ENCODE peak calls at places on chromosomes 1 and 21, in six cellular contexts. One of them, this sample, is unnamed.

GRCh38 chr1:169945171-169945570 is 51.5 kb upstream of the SCYL3 start:
- DNase-seq in prostate gland: no peak
- DNase-seq in body of pancreas: no peak
- DNase-seq in uterus: no peak
- DNase-seq in tibial nerve: no peak
- DNase-seq in sigmoid colon: peak
- DNase-seq in this sample: no peak

GRCh38 chr1:12067900-12068821 is 5.1 kb downstream of the TNFRSF8 start:
- DNase-seq in sigmoid colon: no peak
- DNase-seq in uterus: no peak
- DNase-seq in body of pancreas: no peak
- DNase-seq in tibial nerve: no peak
- DNase-seq in prostate gland: no peak
- DNase-seq in this sample: no peak

GRCh38 chr1:223716302-223716862 is 4.0 kb downstream of the CAPN2 start:
- DNase-seq in tibial nerve: no peak
- DNase-seq in body of pancreas: no peak
- DNase-seq in sigmoid colon: no peak
- DNase-seq in prostate gland: no peak
- DNase-seq in uterus: no peak
- DNase-seq in this sample: no peak

GRCh38 chr1:218718977-218719376 is 373.8 kb downstream of the TGFB2 start:
- DNase-seq in tibial nerve: no peak
- DNase-seq in sigmoid colon: no peak
- DNase-seq in uterus: no peak
- DNase-seq in body of pancreas: no peak
- DNase-seq in prostate gland: no peak
- DNase-seq in this sample: no peak

GRCh38 chr1:217924924-217925323 is 293.8 kb downstream of the SPATA17 start:
- DNase-seq in uterus: no peak
- DNase-seq in body of pancreas: no peak
- DNase-seq in prostate gland: no peak
- DNase-seq in sigmoid colon: no peak
- DNase-seq in tibial nerve: no peak
- DNase-seq in this sample: no peak

GRCh38 chr1:179365342-179366092 is at the start of gene AXDND1:
- DNase-seq in uterus: peak
- DNase-seq in tibial nerve: peak
- DNase-seq in body of pancreas: peak
- DNase-seq in sigmoid colon: peak
- DNase-seq in prostate gland: peak
- DNase-seq in this sample: peak

GRCh38 chr1:68145418-68146126 is 86.8 kb downstream of the WLS start:
- DNase-seq in tibial nerve: no peak
- DNase-seq in prostate gland: peak
- DNase-seq in sigmoid colon: no peak
- DNase-seq in uterus: no peak
- DNase-seq in body of pancreas: peak
- DNase-seq in this sample: no peak

GRCh38 chr1:8040586-8040985 is 14.5 kb upstream of the ERRFI1 start:
- DNase-seq in uterus: peak
- DNase-seq in body of pancreas: peak
- DNase-seq in tibial nerve: peak
- DNase-seq in sigmoid colon: peak
- DNase-seq in prostate gland: peak
- DNase-seq in this sample: peak

GRCh38 chr21:32494946-32495703 is 82.6 kb downstream of the EVA1C start:
- DNase-seq in prostate gland: peak
- DNase-seq in tibial nerve: no peak
- DNase-seq in uterus: peak
- DNase-seq in body of pancreas: no peak
- DNase-seq in sigmoid colon: peak
- DNase-seq in this sample: no peak

GRCh38 chr1:218865591-218865990 is 308.1 kb upstream of the LYPLAL1 start:
- DNase-seq in uterus: no peak
- DNase-seq in body of pancreas: no peak
- DNase-seq in prostate gland: no peak
- DNase-seq in sigmoid colon: no peak
- DNase-seq in tibial nerve: no peak
- DNase-seq in this sample: no peak

GRCh38 chr1:192575499-192576189 is at the start of gene RGS1:
- DNase-seq in tibial nerve: no peak
- DNase-seq in sigmoid colon: peak
- DNase-seq in uterus: no peak
- DNase-seq in prostate gland: no peak
- DNase-seq in body of pancreas: peak
- DNase-seq in this sample: peak
- TF ChIP-seq POLR2A in tibial nerve: peak
- TF ChIP-seq POLR2A in sigmoid colon: peak
- TF ChIP-seq POLR2A in uterus: peak
- TF ChIP-seq POLR2A in prostate gland: no peak
- TF ChIP-seq POLR2A in body of pancreas: no peak
- TF ChIP-seq POLR2A in this sample: no peak

GRCh38 chr1:58782308-58783089 is 1.3 kb downstream of the JUN start:
- DNase-seq in uterus: peak
- DNase-seq in body of pancreas: peak
- DNase-seq in sigmoid colon: peak
- DNase-seq in prostate gland: peak
- DNase-seq in tibial nerve: peak
- DNase-seq in this sample: peak
- TF ChIP-seq CTCF in uterus: peak
- TF ChIP-seq CTCF in body of pancreas: no peak
- TF ChIP-seq CTCF in sigmoid colon: no peak
- TF ChIP-seq CTCF in prostate gland: no peak
- TF ChIP-seq CTCF in tibial nerve: peak
- TF ChIP-seq CTCF in this sample: no peak

DNA sequence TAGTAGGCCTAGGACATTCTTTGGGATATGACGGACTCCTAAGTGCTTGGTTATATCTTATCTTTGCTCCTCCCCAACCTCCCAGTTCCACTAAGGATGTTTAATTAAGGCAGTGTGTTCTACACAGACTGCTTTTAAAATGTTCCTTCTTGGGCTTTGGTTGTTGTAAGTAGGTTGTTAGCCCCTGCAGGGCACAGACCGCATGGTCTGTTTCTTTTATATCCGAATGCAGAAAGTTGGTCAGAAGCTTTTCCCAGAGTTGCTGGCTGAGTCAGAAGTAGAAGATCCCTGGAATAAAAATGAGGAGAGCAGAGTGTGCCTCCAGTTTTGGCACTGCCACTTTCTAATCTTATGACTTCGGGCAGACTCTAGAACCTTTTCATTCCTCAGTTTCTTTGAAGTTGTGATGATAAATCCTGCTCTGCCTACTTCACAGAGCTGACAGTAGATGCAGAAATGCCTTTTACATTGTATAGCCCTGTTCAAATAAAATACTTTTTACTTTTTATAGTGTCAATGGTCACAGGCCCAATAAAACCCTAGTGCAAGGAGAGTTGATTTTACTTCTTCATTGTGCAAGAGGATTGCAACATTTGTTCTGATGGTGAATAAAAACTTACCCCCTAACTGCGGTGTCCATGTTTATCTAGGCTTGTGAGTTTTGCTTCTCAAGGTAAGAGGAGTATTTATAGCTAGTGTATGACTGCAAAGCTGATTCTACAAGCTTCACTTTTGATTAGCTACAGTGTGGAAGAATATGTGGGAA is 18.4 kb downstream of the FMN2 start:
- DNase-seq in sigmoid colon: peak
- DNase-seq in body of pancreas: no peak
- DNase-seq in tibial nerve: no peak
- DNase-seq in uterus: no peak
- DNase-seq in prostate gland: no peak
- DNase-seq in this sample: no peak
- H3K27ac ChIP-seq in sigmoid colon: no peak
- H3K27ac ChIP-seq in body of pancreas: no peak
- H3K27ac ChIP-seq in tibial nerve: no peak
- H3K27ac ChIP-seq in uterus: no peak
- H3K27ac ChIP-seq in prostate gland: no peak
- H3K27ac ChIP-seq in this sample: no peak

DNA sequence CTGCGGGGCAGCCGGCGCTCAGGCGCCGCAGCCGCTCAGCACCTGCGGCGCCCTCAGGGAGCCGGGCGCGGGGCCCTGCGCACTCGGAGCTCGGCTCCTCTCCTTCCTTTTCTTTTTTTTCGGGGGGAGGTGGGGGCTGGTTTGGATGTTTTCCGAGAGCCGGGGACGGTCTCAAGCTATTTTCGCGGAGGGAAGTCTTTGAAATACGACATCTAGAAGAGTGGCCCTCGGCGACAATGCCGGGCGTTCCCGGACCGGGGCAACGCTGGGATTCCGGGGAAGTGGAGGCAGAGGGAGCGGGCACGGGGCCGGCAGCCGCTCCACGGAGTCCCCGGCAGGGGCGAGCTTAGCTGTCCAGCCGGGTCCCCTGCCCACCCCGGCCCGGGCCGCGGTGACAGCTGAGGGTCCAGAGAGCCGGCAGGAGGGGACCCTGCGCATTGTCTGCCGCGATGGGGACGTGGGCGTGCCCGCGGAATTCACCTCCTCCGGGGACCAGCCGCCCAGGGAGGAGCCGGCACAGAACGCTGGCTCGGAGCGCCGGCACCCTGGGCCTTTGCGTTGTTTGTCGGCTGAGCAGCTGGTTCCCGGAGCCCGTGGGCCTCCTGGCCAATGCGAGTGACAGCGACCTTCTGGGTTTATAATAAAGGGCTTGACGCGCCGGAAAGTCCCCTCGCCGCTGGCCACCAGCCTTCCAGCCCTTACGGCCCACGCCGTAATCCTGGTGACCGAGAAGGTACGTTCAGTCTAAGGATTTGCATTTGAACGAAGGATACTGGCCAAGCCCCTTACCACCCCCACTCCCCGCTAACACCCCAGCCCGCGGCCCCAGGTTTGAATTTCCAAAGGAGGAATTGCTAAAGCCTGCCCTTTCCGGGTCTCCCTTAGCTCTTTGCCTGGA is 582 bp downstream of the SLC37A1 start:
- DNase-seq in body of pancreas: peak
- DNase-seq in tibial nerve: no peak
- DNase-seq in prostate gland: no peak
- DNase-seq in sigmoid colon: peak
- DNase-seq in uterus: no peak
- DNase-seq in this sample: peak
- TF ChIP-seq POLR2A in body of pancreas: peak
- TF ChIP-seq POLR2A in tibial nerve: no peak
- TF ChIP-seq POLR2A in prostate gland: no peak
- TF ChIP-seq POLR2A in sigmoid colon: no peak
- TF ChIP-seq POLR2A in uterus: no peak
- TF ChIP-seq POLR2A in this sample: peak

DNA sequence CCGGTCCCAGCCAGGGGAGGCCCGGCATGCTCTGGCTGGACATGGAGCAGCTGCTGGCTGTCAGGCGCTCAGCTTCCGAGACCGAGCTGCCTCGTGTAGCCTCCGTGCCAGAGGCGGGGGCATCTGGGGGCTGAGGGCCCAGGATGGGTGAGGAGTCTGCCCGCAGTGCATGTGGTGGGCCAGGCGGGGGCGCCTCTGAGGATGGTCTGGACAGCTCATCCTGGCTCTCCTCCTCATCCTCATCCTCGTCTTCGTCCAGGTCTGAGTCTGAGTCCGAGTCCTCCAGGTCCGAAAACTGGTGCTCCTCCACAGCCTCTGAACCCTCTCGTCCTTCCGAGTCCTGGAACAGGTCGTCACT is 28.9 kb upstream of the EDN2 start:
- DNase-seq in body of pancreas: no peak
- DNase-seq in tibial nerve: no peak
- DNase-seq in sigmoid colon: no peak
- DNase-seq in uterus: no peak
- DNase-seq in prostate gland: no peak
- DNase-seq in this sample: no peak
- TF ChIP-seq CTCF in body of pancreas: no peak
- TF ChIP-seq CTCF in tibial nerve: no peak
- TF ChIP-seq CTCF in sigmoid colon: no peak
- TF ChIP-seq CTCF in uterus: no peak
- TF ChIP-seq CTCF in prostate gland: no peak
- TF ChIP-seq CTCF in this sample: no peak

GRCh38 chr1:10384219-10384618 is 14.6 kb upstream of the PGD start:
- DNase-seq in uterus: no peak
- DNase-seq in tibial nerve: no peak
- DNase-seq in prostate gland: no peak
- DNase-seq in sigmoid colon: no peak
- DNase-seq in body of pancreas: no peak
- DNase-seq in this sample: no peak

GRCh38 chr1:10388387-10388715 is 10.5 kb upstream of the PGD start:
- DNase-seq in sigmoid colon: no peak
- DNase-seq in tibial nerve: no peak
- DNase-seq in uterus: no peak
- DNase-seq in body of pancreas: no peak
- DNase-seq in prostate gland: no peak
- DNase-seq in this sample: no peak

GRCh38 chr1:10389271-10389973 is 9.4 kb upstream of the PGD start:
- DNase-seq in uterus: no peak
- DNase-seq in sigmoid colon: no peak
- DNase-seq in body of pancreas: no peak
- DNase-seq in prostate gland: no peak
- DNase-seq in tibial nerve: no peak
- DNase-seq in this sample: no peak

GRCh38 chr1:10387611-10388386 is 11.1 kb upstream of the PGD start:
- DNase-seq in sigmoid colon: peak
- DNase-seq in uterus: no peak
- DNase-seq in tibial nerve: no peak
- DNase-seq in body of pancreas: no peak
- DNase-seq in prostate gland: no peak
- DNase-seq in this sample: no peak

GRCh38 chr1:10386761-10387482 is 11.9 kb upstream of the PGD start:
- DNase-seq in uterus: no peak
- DNase-seq in prostate gland: no peak
- DNase-seq in tibial nerve: no peak
- DNase-seq in body of pancreas: no peak
- DNase-seq in sigmoid colon: no peak
- DNase-seq in this sample: no peak
- H3K27ac ChIP-seq in uterus: no peak
- H3K27ac ChIP-seq in prostate gland: peak
- H3K27ac ChIP-seq in tibial nerve: no peak
- H3K27ac ChIP-seq in body of pancreas: peak
- H3K27ac ChIP-seq in sigmoid colon: peak
- H3K27ac ChIP-seq in this sample: peak